ENCODE peak calls at places on chromosomes 12 and 14, in ten cellular contexts. One of them, this sample, is unnamed.

GRCh38 chr12:118058881-118059644 is 1.9 kb downstream of the WSB2 start:
- DNase-seq in uterus: no peak
- DNase-seq in IMR-90: peak
- DNase-seq in K562: no peak
- DNase-seq in A549: no peak
- DNase-seq in HCT116: no peak
- DNase-seq in spleen: no peak
- DNase-seq in heart left ventricle: no peak
- DNase-seq in breast epithelium: no peak
- DNase-seq in Peyer's patch: no peak
- DNase-seq in this sample: no peak

GRCh38 chr14:91416744-91417133 is 881 bp downstream of the CCDC88C start:
- DNase-seq in K562: peak
- DNase-seq in breast epithelium: no peak
- DNase-seq in HCT116: no peak
- DNase-seq in heart left ventricle: no peak
- DNase-seq in uterus: no peak
- DNase-seq in A549: no peak
- DNase-seq in IMR-90: no peak
- DNase-seq in Peyer's patch: no peak
- DNase-seq in spleen: peak
- DNase-seq in this sample: no peak

GRCh38 chr12:15714256-15714655 is 74.9 kb downstream of the EPS8 start:
- DNase-seq in A549: no peak
- DNase-seq in Peyer's patch: no peak
- DNase-seq in uterus: no peak
- DNase-seq in breast epithelium: no peak
- DNase-seq in HCT116: no peak
- DNase-seq in heart left ventricle: no peak
- DNase-seq in IMR-90: no peak
- DNase-seq in K562: no peak
- DNase-seq in spleen: no peak
- DNase-seq in this sample: no peak

GRCh38 chr12:75699728-75700496 is 188.5 kb upstream of the KRR1 start:
- DNase-seq in spleen: no peak
- DNase-seq in HCT116: no peak
- DNase-seq in Peyer's patch: no peak
- DNase-seq in breast epithelium: no peak
- DNase-seq in K562: no peak
- DNase-seq in heart left ventricle: peak
- DNase-seq in uterus: no peak
- DNase-seq in IMR-90: peak
- DNase-seq in A549: no peak
- DNase-seq in this sample: no peak

GRCh38 chr12:117857632-117858274 is 111.0 kb downstream of the KSR2 start:
- DNase-seq in spleen: no peak
- DNase-seq in HCT116: no peak
- DNase-seq in A549: peak
- DNase-seq in Peyer's patch: no peak
- DNase-seq in breast epithelium: no peak
- DNase-seq in K562: peak
- DNase-seq in IMR-90: peak
- DNase-seq in heart left ventricle: no peak
- DNase-seq in uterus: no peak
- DNase-seq in this sample: no peak

GRCh38 chr12:66092559-66093269 is 37.8 kb downstream of the LLPH start:
- DNase-seq in heart left ventricle: no peak
- DNase-seq in HCT116: no peak
- DNase-seq in breast epithelium: no peak
- DNase-seq in K562: no peak
- DNase-seq in spleen: no peak
- DNase-seq in Peyer's patch: no peak
- DNase-seq in uterus: no peak
- DNase-seq in IMR-90: peak
- DNase-seq in A549: peak
- DNase-seq in this sample: no peak

GRCh38 chr14:80425686-80426085 is 214.4 kb upstream of the DIO2 start:
- DNase-seq in spleen: no peak
- DNase-seq in IMR-90: peak
- DNase-seq in Peyer's patch: no peak
- DNase-seq in breast epithelium: no peak
- DNase-seq in uterus: no peak
- DNase-seq in HCT116: peak
- DNase-seq in K562: no peak
- DNase-seq in heart left ventricle: peak
- DNase-seq in A549: peak
- DNase-seq in this sample: no peak

GRCh38 chr12:107353312-107353711 is 260.0 kb upstream of the CRY1 start:
- DNase-seq in breast epithelium: no peak
- DNase-seq in HCT116: no peak
- DNase-seq in Peyer's patch: no peak
- DNase-seq in A549: no peak
- DNase-seq in IMR-90: no peak
- DNase-seq in uterus: no peak
- DNase-seq in spleen: no peak
- DNase-seq in heart left ventricle: no peak
- DNase-seq in K562: no peak
- DNase-seq in this sample: no peak

GRCh38 chr12:76137611-76138010 is 53.1 kb upstream of the NAP1L1 start:
- DNase-seq in uterus: no peak
- DNase-seq in K562: no peak
- DNase-seq in heart left ventricle: no peak
- DNase-seq in HCT116: no peak
- DNase-seq in spleen: no peak
- DNase-seq in A549: no peak
- DNase-seq in breast epithelium: no peak
- DNase-seq in Peyer's patch: no peak
- DNase-seq in IMR-90: peak
- DNase-seq in this sample: no peak

GRCh38 chr12:96434107-96434506 is 33.9 kb upstream of the CDK17 start:
- DNase-seq in HCT116: no peak
- DNase-seq in breast epithelium: no peak
- DNase-seq in K562: no peak
- DNase-seq in uterus: no peak
- DNase-seq in heart left ventricle: no peak
- DNase-seq in IMR-90: peak
- DNase-seq in A549: no peak
- DNase-seq in Peyer's patch: no peak
- DNase-seq in spleen: no peak
- DNase-seq in this sample: no peak

GRCh38 chr12:52884526-52885293 is 20.2 kb downstream of the KRT8 start:
- DNase-seq in breast epithelium: peak
- DNase-seq in Peyer's patch: peak
- DNase-seq in IMR-90: peak
- DNase-seq in spleen: peak
- DNase-seq in uterus: peak
- DNase-seq in HCT116: no peak
- DNase-seq in A549: peak
- DNase-seq in K562: peak
- DNase-seq in heart left ventricle: peak
- DNase-seq in this sample: peak

DNA sequence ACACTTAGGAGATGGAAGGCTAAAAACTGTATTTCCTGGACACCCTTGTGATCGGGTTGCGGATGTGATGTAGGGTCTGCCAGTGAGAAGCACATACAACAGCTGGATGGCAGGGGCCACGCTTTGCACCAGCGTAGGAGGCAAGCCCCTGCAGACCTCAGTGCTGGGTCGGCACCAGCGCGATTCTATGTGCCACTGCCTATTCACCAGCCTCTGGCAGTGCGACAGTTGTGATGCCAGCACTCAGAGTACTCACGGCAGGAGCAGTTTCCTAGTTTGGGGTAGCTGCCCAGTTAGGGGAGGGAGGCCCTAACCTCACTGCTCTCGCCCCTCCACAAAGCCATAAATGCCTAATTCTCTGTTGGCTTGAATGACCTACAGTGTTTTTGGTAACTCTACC is 31.6 kb downstream of the SPTLC2 start:
- DNase-seq in K562: no peak
- DNase-seq in HCT116: no peak
- DNase-seq in uterus: no peak
- DNase-seq in IMR-90: no peak
- DNase-seq in spleen: no peak
- DNase-seq in heart left ventricle: no peak
- DNase-seq in breast epithelium: no peak
- DNase-seq in Peyer's patch: no peak
- DNase-seq in A549: no peak
- DNase-seq in this sample: no peak
- H3K27ac ChIP-seq in K562: no peak
- H3K27ac ChIP-seq in HCT116: no peak
- H3K27ac ChIP-seq in uterus: no peak
- H3K27ac ChIP-seq in IMR-90: peak
- H3K27ac ChIP-seq in spleen: no peak
- H3K27ac ChIP-seq in heart left ventricle: no peak
- H3K27ac ChIP-seq in breast epithelium: no peak
- H3K27ac ChIP-seq in Peyer's patch: no peak
- H3K27ac ChIP-seq in A549: no peak
- H3K27ac ChIP-seq in this sample: no peak

GRCh38 chr14:76412501-76412900 is 36.6 kb downstream of the ESRRB start:
- DNase-seq in spleen: no peak
- DNase-seq in IMR-90: no peak
- DNase-seq in heart left ventricle: no peak
- DNase-seq in uterus: no peak
- DNase-seq in A549: no peak
- DNase-seq in HCT116: no peak
- DNase-seq in K562: no peak
- DNase-seq in Peyer's patch: no peak
- DNase-seq in breast epithelium: no peak
- DNase-seq in this sample: no peak

GRCh38 chr14:76405627-76406026 is 29.7 kb downstream of the ESRRB start:
- DNase-seq in Peyer's patch: no peak
- DNase-seq in uterus: no peak
- DNase-seq in A549: no peak
- DNase-seq in heart left ventricle: no peak
- DNase-seq in spleen: no peak
- DNase-seq in IMR-90: no peak
- DNase-seq in HCT116: no peak
- DNase-seq in K562: no peak
- DNase-seq in breast epithelium: no peak
- DNase-seq in this sample: no peak

GRCh38 chr14:76408877-76409276 is 32.9 kb downstream of the ESRRB start:
- DNase-seq in K562: no peak
- DNase-seq in HCT116: no peak
- DNase-seq in spleen: no peak
- DNase-seq in A549: no peak
- DNase-seq in heart left ventricle: no peak
- DNase-seq in breast epithelium: no peak
- DNase-seq in uterus: no peak
- DNase-seq in Peyer's patch: no peak
- DNase-seq in IMR-90: no peak
- DNase-seq in this sample: no peak

GRCh38 chr14:76413106-76413961 is 37.4 kb downstream of the ESRRB start:
- DNase-seq in breast epithelium: no peak
- DNase-seq in heart left ventricle: no peak
- DNase-seq in K562: no peak
- DNase-seq in spleen: no peak
- DNase-seq in IMR-90: no peak
- DNase-seq in Peyer's patch: no peak
- DNase-seq in HCT116: no peak
- DNase-seq in A549: no peak
- DNase-seq in uterus: no peak
- DNase-seq in this sample: no peak

DNA sequence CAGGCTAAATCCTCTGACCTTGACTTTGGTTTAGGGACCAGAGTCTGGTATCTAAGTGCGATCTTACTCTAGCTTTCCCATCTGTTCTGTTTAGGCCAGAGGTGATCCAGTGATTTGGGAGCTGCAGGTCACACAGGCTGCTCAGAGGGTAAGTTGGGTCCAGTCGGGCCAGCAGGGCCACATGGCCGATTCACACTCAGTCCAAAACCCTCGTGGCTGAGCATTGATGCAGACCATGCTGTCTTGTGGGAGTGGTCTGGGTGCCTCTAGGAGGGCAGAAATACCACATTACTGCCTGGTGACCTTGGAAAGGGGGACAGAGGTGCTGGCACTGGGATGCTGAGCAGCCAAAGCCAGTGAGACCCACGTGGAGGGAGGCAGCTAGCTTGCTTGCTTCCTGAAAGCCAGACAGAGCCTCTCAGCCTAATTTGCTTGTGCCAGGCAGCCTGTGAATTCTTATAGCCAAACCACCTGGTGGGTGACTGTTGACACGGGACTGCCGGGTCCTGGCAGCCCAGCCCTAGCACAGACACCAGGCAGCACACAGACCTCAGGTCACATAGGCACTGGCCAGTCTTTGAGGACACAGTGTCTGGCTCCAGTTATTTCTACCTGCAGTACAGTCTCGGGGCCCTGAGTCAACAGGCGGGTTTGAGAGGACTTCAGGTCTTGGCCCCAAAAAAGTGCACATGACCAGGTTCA is 31.7 kb downstream of the ESRRB start:
- DNase-seq in breast epithelium: no peak
- DNase-seq in IMR-90: no peak
- DNase-seq in Peyer's patch: no peak
- DNase-seq in spleen: no peak
- DNase-seq in uterus: no peak
- DNase-seq in A549: no peak
- DNase-seq in K562: no peak
- DNase-seq in heart left ventricle: no peak
- DNase-seq in HCT116: no peak
- DNase-seq in this sample: no peak
- TF ChIP-seq POLR2A in breast epithelium: no peak
- TF ChIP-seq POLR2A in IMR-90: no peak
- TF ChIP-seq POLR2A in Peyer's patch: no peak
- TF ChIP-seq POLR2A in spleen: no peak
- TF ChIP-seq POLR2A in uterus: no peak
- TF ChIP-seq POLR2A in A549: no peak
- TF ChIP-seq POLR2A in K562: no peak
- TF ChIP-seq POLR2A in heart left ventricle: no peak
- TF ChIP-seq POLR2A in HCT116: no peak
- TF ChIP-seq POLR2A in this sample: no peak

GRCh38 chr12:81591256-81591655 is 167.9 kb downstream of the PPFIA2 start:
- DNase-seq in HCT116: no peak
- DNase-seq in A549: no peak
- DNase-seq in K562: no peak
- DNase-seq in heart left ventricle: no peak
- DNase-seq in Peyer's patch: no peak
- DNase-seq in breast epithelium: no peak
- DNase-seq in spleen: peak
- DNase-seq in IMR-90: no peak
- DNase-seq in uterus: no peak
- DNase-seq in this sample: no peak

GRCh38 chr12:81585787-81586186 is 173.4 kb downstream of the PPFIA2 start:
- DNase-seq in heart left ventricle: no peak
- DNase-seq in uterus: no peak
- DNase-seq in Peyer's patch: no peak
- DNase-seq in IMR-90: no peak
- DNase-seq in spleen: no peak
- DNase-seq in HCT116: no peak
- DNase-seq in K562: no peak
- DNase-seq in A549: no peak
- DNase-seq in breast epithelium: no peak
- DNase-seq in this sample: no peak

GRCh38 chr12:81588609-81589008 is 170.5 kb downstream of the PPFIA2 start:
- DNase-seq in Peyer's patch: no peak
- DNase-seq in uterus: no peak
- DNase-seq in spleen: no peak
- DNase-seq in breast epithelium: no peak
- DNase-seq in heart left ventricle: no peak
- DNase-seq in A549: no peak
- DNase-seq in IMR-90: no peak
- DNase-seq in HCT116: no peak
- DNase-seq in K562: no peak
- DNase-seq in this sample: no peak
- H3K27ac ChIP-seq in Peyer's patch: no peak
- H3K27ac ChIP-seq in uterus: no peak
- H3K27ac ChIP-seq in spleen: no peak
- H3K27ac ChIP-seq in breast epithelium: no peak
- H3K27ac ChIP-seq in heart left ventricle: no peak
- H3K27ac ChIP-seq in A549: no peak
- H3K27ac ChIP-seq in IMR-90: no peak
- H3K27ac ChIP-seq in HCT116: no peak
- H3K27ac ChIP-seq in K562: no peak
- H3K27ac ChIP-seq in this sample: no peak

GRCh38 chr14:60355768-60356167 is 106.7 kb downstream of the PPM1A start:
- DNase-seq in breast epithelium: no peak
- DNase-seq in uterus: no peak
- DNase-seq in spleen: no peak
- DNase-seq in Peyer's patch: no peak
- DNase-seq in heart left ventricle: no peak
- DNase-seq in IMR-90: no peak
- DNase-seq in A549: no peak
- DNase-seq in K562: no peak
- DNase-seq in HCT116: no peak
- DNase-seq in this sample: no peak
- TF ChIP-seq POLR2A in breast epithelium: no peak
- TF ChIP-seq POLR2A in uterus: no peak
- TF ChIP-seq POLR2A in spleen: no peak
- TF ChIP-seq POLR2A in Peyer's patch: no peak
- TF ChIP-seq POLR2A in heart left ventricle: no peak
- TF ChIP-seq POLR2A in IMR-90: no peak
- TF ChIP-seq POLR2A in A549: no peak
- TF ChIP-seq POLR2A in K562: no peak
- TF ChIP-seq POLR2A in HCT116: no peak
- TF ChIP-seq POLR2A in this sample: no peak